ENCODE peak calls at places on chromosomes 13 and 19, in seven cellular contexts. C is right lobe of liver, M is BJ, H is transverse colon, L is GM06990, X is Karpas-422, F is uterus. O is an unnamed sample.

GRCh38 chr13:68078874-68079273 is 848.7 kb upstream of the PCDH9 start:
- DNase-seq in M (no peak), C (no peak), F (no peak), L (no peak), X (no peak), H (no peak), O (no peak)

GRCh38 chr13:75792526-75793187 is 156.5 kb downstream of the LMO7 start:
- DNase-seq in C (peak), L (no peak), H (peak), M (no peak), F (no peak), X (no peak), O (no peak)

GRCh38 chr13:84443463-84443862 is 561.2 kb upstream of the SLITRK1 start:
- DNase-seq in F (no peak), M (no peak), H (no peak), L (no peak), C (no peak), X (no peak), O (no peak)

GRCh38 chr13:99702687-99703319 is 201.5 kb downstream of the TM9SF2 start:
- DNase-seq in M (no peak), H (no peak), F (no peak), L (no peak), C (no peak), X (no peak), O (no peak)

GRCh38 chr13:62931901-62932883 is 1516.5 kb upstream of the PCDH20 start:
- DNase-seq in L (no peak), C (no peak), H (no peak), F (no peak), X (no peak), M (peak), O (no peak)

GRCh38 chr19:43607238-43608205 is 4.4 kb upstream of the SRRM5 start:
- DNase-seq in H (no peak), L (no peak), C (no peak), X (no peak), F (no peak), M (no peak), O (no peak)

GRCh38 chr19:55528030-55528801 is 8.7 kb downstream of the SBK2 start:
- DNase-seq in X (no peak), F (no peak), L (no peak), H (no peak), M (no peak), C (no peak), O (no peak)

GRCh38 chr19:17088552-17088951 is 13.0 kb downstream of the MYO9B start:
- DNase-seq in F (no peak), M (no peak), C (no peak), L (no peak), H (no peak), X (no peak), O (no peak)

GRCh38 chr19:41792513-41793413 is 3.6 kb upstream of the CEACAM3 start:
- DNase-seq in M (no peak), H (peak), L (peak), X (peak), C (no peak), F (no peak), O (peak)

DNA sequence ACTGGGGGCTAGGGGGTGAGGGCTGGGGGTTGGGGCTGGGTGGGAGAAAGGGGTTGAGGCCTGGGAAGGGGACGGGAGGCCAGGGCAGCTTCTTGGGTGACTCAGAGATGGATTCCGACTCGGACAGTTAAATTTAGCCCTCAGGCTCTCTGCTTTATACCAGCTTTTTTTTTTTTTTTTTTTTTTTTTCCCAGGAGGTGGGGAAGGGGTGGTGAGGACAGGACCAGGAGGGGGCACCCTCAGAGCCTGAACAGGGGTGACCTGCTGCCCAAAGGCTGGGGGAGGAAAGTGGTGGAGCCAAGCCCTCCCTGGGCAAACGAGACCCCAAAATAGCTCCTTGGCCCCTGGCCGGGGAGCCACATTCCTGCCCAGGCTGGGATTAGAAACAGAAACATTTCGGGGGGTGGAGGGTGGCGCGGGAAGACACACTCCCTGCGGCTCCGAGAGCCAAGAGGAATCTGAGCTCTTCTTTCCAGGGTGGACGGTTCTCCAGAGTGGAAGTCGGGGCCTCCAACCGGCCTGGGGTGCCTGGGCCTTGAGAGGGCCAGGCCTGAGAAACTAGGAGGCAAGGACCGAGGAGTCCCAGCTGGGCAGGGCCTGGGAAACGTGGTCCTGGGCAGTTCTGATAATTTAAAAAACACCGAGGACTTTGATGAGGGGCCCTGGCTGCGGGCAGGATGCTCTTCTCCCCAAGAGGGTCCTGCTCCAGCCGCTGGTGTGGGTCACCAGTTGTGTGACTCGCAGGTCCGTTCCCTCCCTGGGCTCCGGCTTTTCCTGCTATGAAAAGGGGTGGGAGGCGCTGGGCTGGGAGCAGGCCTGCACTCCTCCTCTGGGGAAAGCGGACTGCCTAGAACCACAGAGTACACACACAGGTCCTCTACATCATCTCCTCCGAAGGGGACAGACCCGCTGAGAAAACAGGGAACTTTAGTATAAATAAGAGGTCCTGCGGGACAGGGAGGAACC is 813 bp upstream of the DMPK start:
- DNase-seq in H (peak), M (peak), C (no peak), X (no peak), L (no peak), F (peak), O (no peak)
- H3K4me3 ChIP-seq in H (no peak), M (peak), C (no peak), X (no peak), L (no peak), F (peak), O (no peak)

GRCh38 chr13:33968520-33969507 is 150.9 kb downstream of the RFC3 start:
- DNase-seq in H (no peak), L (no peak), C (peak), F (no peak), M (no peak), X (no peak), O (no peak)
- H3K4me3 ChIP-seq in H (no peak), L (no peak), C (peak), F (no peak), M (no peak), X (no peak), O (no peak)

GRCh38 chr13:24272452-24273161 is 36.8 kb upstream of the C1QTNF9 start:
- DNase-seq in H (no peak), L (no peak), F (no peak), C (no peak), M (no peak), X (no peak), O (no peak)
- H3K4me3 ChIP-seq in H (no peak), L (peak), F (peak), C (no peak), M (no peak), X (no peak), O (no peak)

GRCh38 chr13:31639443-31640163 is 99.7 kb upstream of the RXFP2 start:
- DNase-seq in F (no peak), X (no peak), C (no peak), H (no peak), M (no peak), L (no peak), O (no peak)

GRCh38 chr13:31638577-31638976 is 100.7 kb upstream of the RXFP2 start:
- DNase-seq in X (no peak), F (no peak), M (peak), C (no peak), L (no peak), H (no peak), O (no peak)
- H3K4me3 ChIP-seq in X (no peak), F (no peak), M (no peak), C (no peak), L (no peak), H (no peak), O (no peak)

GRCh38 chr13:109630281-109630680 is 156.1 kb downstream of the IRS2 start:
- DNase-seq in H (no peak), F (no peak), C (no peak), L (no peak), M (no peak), X (no peak), O (no peak)
- H3K4me3 ChIP-seq in H (no peak), F (no peak), C (no peak), L (no peak), M (no peak), X (no peak), O (no peak)

GRCh38 chr19:9296336-9296735 is 13.3 kb downstream of the ZNF699 start:
- DNase-seq in H (no peak), X (no peak), M (no peak), L (no peak), F (no peak), C (no peak), O (no peak)

GRCh38 chr19:9295411-9295849 is 14.2 kb downstream of the ZNF699 start:
- DNase-seq in C (no peak), L (no peak), F (no peak), H (no peak), M (no peak), X (no peak), O (no peak)
- H3K4me3 ChIP-seq in C (no peak), L (no peak), F (no peak), H (no peak), M (no peak), X (no peak), O (no peak)

GRCh38 chr13:25069236-25069635 is 26.7 kb upstream of the PABPC3 start:
- DNase-seq in X (no peak), M (no peak), C (no peak), H (no peak), F (no peak), L (no peak), O (no peak)

GRCh38 chr13:25067054-25067453 is 28.9 kb upstream of the PABPC3 start:
- DNase-seq in H (no peak), M (no peak), L (no peak), X (no peak), C (no peak), F (no peak), O (no peak)

GRCh38 chr13:25069911-25070310 is 26.0 kb upstream of the PABPC3 start:
- DNase-seq in M (no peak), L (no peak), H (no peak), X (no peak), C (no peak), F (no peak), O (no peak)

GRCh38 chr13:25065974-25066770 is 29.8 kb upstream of the PABPC3 start:
- DNase-seq in F (no peak), L (no peak), H (no peak), X (peak), C (no peak), M (no peak), O (no peak)

GRCh38 chr13:25068810-25069209 is 27.1 kb upstream of the PABPC3 start:
- DNase-seq in L (no peak), X (no peak), H (no peak), C (no peak), F (no peak), M (no peak), O (no peak)
- H3K4me3 ChIP-seq in L (no peak), X (no peak), H (no peak), C (no peak), F (no peak), M (no peak), O (no peak)

GRCh38 chr19:11195169-11195568 is 2.2 kb downstream of the KANK2 start:
- DNase-seq in L (no peak), H (no peak), X (no peak), C (no peak), M (no peak), F (no peak), O (peak)
- H3K4me3 ChIP-seq in L (no peak), H (peak), X (no peak), C (no peak), M (peak), F (peak), O (peak)

O was measured in OCI-LY7.